ENCODE peak calls at places on chromosomes 2 and 18, in ten cellular contexts. K, W, G, Q, U, F, L, D, H and N are unnamed samples. For H3K4me1, the result is how much of the 10 kb centered on the place peaks cover.

GRCh38 chr2:31033032-31033431 is 105.2 kb downstream of the GALNT14 start:
- DNase-seq in D (no peak), W (no peak), Q (no peak), G (no peak), K (no peak), L (no peak), H (no peak), U (no peak), F (no peak), N (no peak)

GRCh38 chr18:78378403-78378802 is 601.2 kb upstream of the SALL3 start:
- DNase-seq in G (no peak), Q (no peak), K (no peak), F (no peak), H (no peak), L (no peak), D (no peak), W (no peak), U (no peak), N (no peak)

GRCh38 chr2:107324166-107324565 is 438.2 kb upstream of the ST6GAL2 start:
- DNase-seq in Q (no peak), F (no peak), H (no peak), W (no peak), D (no peak), G (no peak), K (no peak), L (no peak), U (no peak), N (no peak)

GRCh38 chr2:9473985-9474360 is 378 bp upstream of the IAH1 start:
- DNase-seq in L (peak), K (no peak), Q (no peak), F (peak), G (peak), D (no peak), H (peak), U (no peak), W (peak), N (no peak)

GRCh38 chr2:132804045-132804444 is 134.0 kb upstream of the LYPD1 start:
- DNase-seq in F (no peak), L (no peak), G (no peak), Q (no peak), H (no peak), W (peak), D (no peak), K (peak), U (peak), N (no peak)

GRCh38 chr2:61471905-61472805 is 1.3 kb upstream of the USP34 start:
- DNase-seq in G (no peak), D (no peak), L (no peak), W (no peak), H (peak), K (peak), F (no peak), Q (peak), U (peak), N (no peak)

GRCh38 chr18:45365835-45366234 is 249.4 kb upstream of the SLC14A2 start:
- DNase-seq in G (no peak), D (no peak), H (no peak), K (no peak), Q (no peak), W (no peak), U (no peak), F (no peak), L (no peak), N (no peak)

GRCh38 chr2:195848119-195848899 is 191.3 kb downstream of the SLC39A10 start:
- DNase-seq in U (peak), G (no peak), Q (no peak), L (no peak), K (no peak), H (no peak), W (no peak), D (no peak), F (no peak), N (no peak)

GRCh38 chr2:196783431-196784094 is 15.9 kb downstream of the GTF3C3 start:
- DNase-seq in D (no peak), U (no peak), Q (no peak), F (no peak), K (peak), H (no peak), G (no peak), L (no peak), W (no peak), N (no peak)

GRCh38 chr18:57759650-57760049 is 43.5 kb downstream of the ATP8B1 start:
- DNase-seq in G (no peak), H (no peak), Q (peak), F (no peak), D (no peak), L (no peak), K (no peak), U (peak), W (no peak), N (no peak)

GRCh38 chr2:109217362-109218086 is 88.5 kb downstream of the SH3RF3 start:
- DNase-seq in U (no peak), K (peak), Q (no peak), G (no peak), F (no peak), D (no peak), L (no peak), H (no peak), W (peak), N (no peak)

GRCh38 chr18:42446195-42446594 is 491.2 kb downstream of the PIK3C3 start:
- DNase-seq in U (no peak), Q (no peak), D (no peak), H (no peak), L (no peak), F (no peak), W (peak), G (no peak), K (no peak), N (no peak)

GRCh38 chr2:143759455-143759854 is 630.2 kb downstream of the ARHGAP15 start:
- DNase-seq in W (no peak), K (no peak), H (no peak), U (no peak), L (no peak), Q (no peak), G (peak), D (no peak), F (no peak), N (no peak)

GRCh38 chr2:159076233-159076632 is 107.8 kb downstream of the TANC1 start:
- DNase-seq in H (no peak), L (no peak), W (peak), G (no peak), D (no peak), U (no peak), F (no peak), K (peak), Q (no peak), N (no peak)

GRCh38 chr2:233087725-233088124 is 27.6 kb downstream of the INPP5D start:
- DNase-seq in W (no peak), G (peak), F (no peak), U (no peak), L (no peak), D (no peak), H (no peak), Q (no peak), K (no peak), N (peak)
- H3K4me1 ChIP-seq in W (under half), G (under half), F (half or more), U (under half), L (under half), D (under half), H (under half), Q (under half), K (under half), N (under half)

DNA sequence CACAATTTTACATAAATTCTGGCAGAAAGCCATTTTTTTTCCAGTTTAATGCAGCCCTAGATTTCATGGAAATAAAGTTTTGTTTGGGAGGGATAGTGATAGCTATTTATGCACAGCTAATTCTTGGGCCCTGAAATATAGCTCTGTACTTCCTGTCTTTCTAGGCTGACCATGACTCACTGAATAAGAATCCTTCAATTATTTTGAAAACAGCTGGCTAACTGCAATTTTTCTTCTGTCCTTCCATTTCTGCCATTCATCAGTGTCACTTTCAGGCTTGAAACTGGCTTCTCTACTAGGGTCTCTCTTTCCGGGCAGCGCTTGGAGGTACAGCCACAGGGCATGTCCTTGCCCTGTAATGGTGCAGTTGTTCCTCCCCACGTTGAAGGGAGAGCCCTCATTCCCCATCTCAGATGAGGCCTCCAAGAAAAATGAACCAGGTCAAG is 97.1 kb upstream of the TMEM178A start:
- DNase-seq in D (no peak), K (peak), L (no peak), W (peak), H (no peak), F (no peak), Q (peak), G (no peak), U (no peak), N (no peak)
- H3K4me1 ChIP-seq in D (under half), K (under half), L (under half), W (under half), H (under half), F (under half), Q (under half), G (under half), U (under half), N (under half)

GRCh38 chr2:181308731-181309130 is 148.5 kb upstream of the ITGA4 start:
- DNase-seq in U (no peak), F (no peak), K (no peak), W (no peak), G (no peak), D (no peak), H (no peak), L (no peak), Q (no peak), N (no peak)

GRCh38 chr2:181307203-181307991 is 149.8 kb upstream of the ITGA4 start:
- DNase-seq in Q (no peak), W (no peak), H (no peak), D (no peak), U (no peak), G (no peak), F (no peak), K (no peak), L (no peak), N (no peak)

GRCh38 chr2:181305151-181306123 is 151.7 kb upstream of the ITGA4 start:
- DNase-seq in H (peak), D (no peak), F (peak), L (no peak), G (no peak), Q (no peak), U (no peak), W (no peak), K (peak), N (peak)

GRCh38 chr2:181309161-181309560 is 148.0 kb upstream of the ITGA4 start:
- DNase-seq in Q (no peak), G (no peak), F (no peak), U (no peak), L (no peak), D (no peak), K (no peak), H (no peak), W (no peak), N (no peak)

GRCh38 chr2:181306785-181307184 is 150.4 kb upstream of the ITGA4 start:
- DNase-seq in H (no peak), L (no peak), G (no peak), K (peak), U (no peak), D (no peak), F (no peak), W (no peak), Q (no peak), N (no peak)
- H3K4me1 ChIP-seq in H (under half), L (under half), G (under half), K (under half), U (under half), D (under half), F (half or more), W (under half), Q (under half), N (under half)

GRCh38 chr2:172250801-172251200 is 148.1 kb upstream of the DLX2 start:
- DNase-seq in L (no peak), H (no peak), U (no peak), G (no peak), W (no peak), D (no peak), K (no peak), F (no peak), Q (no peak), N (no peak)
- H3K4me1 ChIP-seq in L (under half), H (under half), U (under half), G (under half), W (half or more), D (under half), K (under half), F (under half), Q (half or more), N (under half)

GRCh38 chr2:234958746-234959395 is 7.1 kb downstream of the SH3BP4 start:
- DNase-seq in U (no peak), D (no peak), K (no peak), W (no peak), F (no peak), L (no peak), G (no peak), H (peak), Q (no peak), N (no peak)

GRCh38 chr2:234960091-234961088 is 8.6 kb downstream of the SH3BP4 start:
- DNase-seq in W (peak), Q (no peak), G (no peak), K (no peak), F (no peak), H (peak), D (no peak), L (no peak), U (no peak), N (no peak)

GRCh38 chr2:234955971-234956509 is 4.2 kb downstream of the SH3BP4 start:
- DNase-seq in Q (no peak), D (no peak), K (no peak), U (no peak), L (no peak), W (no peak), F (no peak), H (peak), G (no peak), N (no peak)

GRCh38 chr2:234957533-234958135 is 5.8 kb downstream of the SH3BP4 start:
- DNase-seq in W (no peak), D (no peak), G (no peak), F (no peak), K (peak), U (no peak), Q (no peak), H (no peak), L (no peak), N (no peak)

DNA sequence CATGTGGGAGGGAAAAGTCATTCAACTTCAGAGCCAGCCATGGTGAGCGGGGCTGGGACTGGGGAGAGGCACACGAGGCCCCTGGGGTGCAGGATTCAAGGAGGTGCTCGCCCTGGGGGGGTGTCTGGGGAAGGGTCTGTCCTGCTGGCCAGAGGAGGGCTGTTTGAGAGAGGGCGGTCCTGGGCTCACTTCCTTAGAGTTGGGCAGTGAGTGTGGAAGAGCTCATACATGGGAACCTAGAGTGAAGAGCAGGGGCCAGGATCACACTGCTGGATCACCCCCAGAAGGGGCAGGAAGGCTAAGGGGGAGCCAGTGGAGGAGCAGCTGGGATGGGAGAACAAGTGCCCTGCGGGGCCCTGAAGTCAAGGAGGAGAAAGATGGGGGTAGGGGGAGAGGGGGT is 6.5 kb downstream of the SH3BP4 start:
- DNase-seq in F (no peak), W (no peak), H (no peak), U (no peak), K (no peak), L (no peak), G (no peak), D (no peak), Q (no peak), N (no peak)
- H3K4me1 ChIP-seq in F (under half), W (under half), H (under half), U (under half), K (under half), L (under half), G (half or more), D (under half), Q (half or more), N (under half)

DNA sequence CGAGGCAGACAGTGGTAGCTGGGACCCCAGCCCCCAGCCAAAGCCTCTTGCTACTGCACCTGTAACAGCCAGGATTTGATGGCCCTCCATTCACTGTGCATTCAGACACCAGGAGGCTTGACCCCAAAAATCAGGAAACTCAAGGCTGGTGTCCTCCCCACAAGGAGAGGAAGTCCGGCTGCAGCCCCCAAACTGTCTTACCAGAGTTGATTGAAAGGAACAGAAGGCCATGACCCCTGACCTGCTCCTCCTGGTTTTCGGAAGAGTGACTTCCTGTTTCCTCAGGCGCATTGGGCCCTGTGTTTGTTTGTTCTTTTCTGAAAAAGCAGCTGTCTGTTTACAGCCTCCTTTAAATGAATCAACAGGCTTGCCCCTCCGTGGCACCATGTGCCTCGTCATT is 111.6 kb downstream of the RNF144A start:
- DNase-seq in D (no peak), Q (no peak), F (no peak), W (no peak), H (no peak), K (no peak), G (no peak), U (no peak), L (no peak), N (no peak)
- H3K4me1 ChIP-seq in D (under half), Q (under half), F (under half), W (under half), H (under half), K (under half), G (under half), U (under half), L (under half), N (under half)

GRCh38 chr18:22320155-22320554 is 97.6 kb downstream of the CTAGE1 start:
- DNase-seq in Q (no peak), F (no peak), D (no peak), U (no peak), K (no peak), H (no peak), L (no peak), G (no peak), W (no peak), N (no peak)
- H3K4me1 ChIP-seq in Q (under half), F (under half), D (under half), U (under half), K (under half), H (under half), L (under half), G (under half), W (under half), N (under half)

GRCh38 chr2:136057802-136058140 is 60.2 kb downstream of the CXCR4 start:
- DNase-seq in U (no peak), G (no peak), D (no peak), H (no peak), Q (no peak), W (no peak), L (no peak), K (no peak), F (no peak), N (no peak)
- H3K4me1 ChIP-seq in U (under half), G (under half), D (under half), H (under half), Q (under half), W (under half), L (under half), K (under half), F (half or more), N (under half)

GRCh38 chr2:21772624-21773023 is 648.9 kb downstream of the TDRD15 start:
- DNase-seq in L (no peak), F (no peak), K (peak), U (no peak), Q (no peak), G (no peak), D (no peak), W (peak), H (no peak), N (no peak)
- H3K4me1 ChIP-seq in L (under half), F (under half), K (under half), U (under half), Q (under half), G (under half), D (under half), W (under half), H (under half), N (under half)

GRCh38 chr2:215418064-215418963 is 17.6 kb downstream of the FN1 start:
- DNase-seq in K (no peak), F (no peak), W (no peak), U (peak), G (no peak), L (no peak), Q (no peak), D (no peak), H (no peak), N (no peak)
- H3K4me1 ChIP-seq in K (under half), F (under half), W (half or more), U (half or more), G (under half), L (under half), Q (under half), D (under half), H (under half), N (under half)